ENCODE peak calls at places on chromosomes 5 and 9, in six cellular contexts. One of them, this sample, is unnamed.

GRCh38 chr5:16934669-16935068 is 1.4 kb downstream of the MYO10 start:
- DNase-seq in IMR-90: peak
- DNase-seq in mesenchymal stem cell: peak
- DNase-seq in neuronal stem cell: no peak
- DNase-seq in H9: no peak
- DNase-seq in H1: no peak
- DNase-seq in this sample: no peak

GRCh38 chr5:127313847-127314473 is 23.4 kb downstream of the MEGF10 start:
- DNase-seq in IMR-90: peak
- DNase-seq in mesenchymal stem cell: peak
- DNase-seq in neuronal stem cell: no peak
- DNase-seq in H9: peak
- DNase-seq in H1: peak
- DNase-seq in this sample: peak

GRCh38 chr9:93815677-93816076 is 139.5 kb downstream of the BARX1 start:
- DNase-seq in IMR-90: no peak
- DNase-seq in mesenchymal stem cell: no peak
- DNase-seq in neuronal stem cell: no peak
- DNase-seq in H9: no peak
- DNase-seq in H1: no peak
- DNase-seq in this sample: no peak

GRCh38 chr5:153530357-153531143 is 40.1 kb downstream of the GRIA1 start:
- DNase-seq in IMR-90: no peak
- DNase-seq in mesenchymal stem cell: no peak
- DNase-seq in neuronal stem cell: no peak
- DNase-seq in H9: no peak
- DNase-seq in H1: no peak
- DNase-seq in this sample: peak

GRCh38 chr5:56941981-56942380 is 9.9 kb downstream of the MIER3 start:
- DNase-seq in IMR-90: peak
- DNase-seq in mesenchymal stem cell: no peak
- DNase-seq in neuronal stem cell: no peak
- DNase-seq in H9: no peak
- DNase-seq in H1: no peak
- DNase-seq in this sample: peak

GRCh38 chr5:181188700-181189362 is 16.2 kb downstream of the TRIM7 start:
- DNase-seq in IMR-90: peak
- DNase-seq in mesenchymal stem cell: peak
- DNase-seq in neuronal stem cell: peak
- DNase-seq in H9: peak
- DNase-seq in H1: peak
- DNase-seq in this sample: peak

GRCh38 chr5:127031147-127031862 is 947 bp upstream of the MARCHF3 start:
- DNase-seq in IMR-90: no peak
- DNase-seq in mesenchymal stem cell: no peak
- DNase-seq in neuronal stem cell: no peak
- DNase-seq in H9: peak
- DNase-seq in H1: no peak
- DNase-seq in this sample: no peak

GRCh38 chr9:5389109-5389732 is 48.5 kb downstream of the PLGRKT start:
- DNase-seq in IMR-90: peak
- DNase-seq in mesenchymal stem cell: peak
- DNase-seq in neuronal stem cell: no peak
- DNase-seq in H9: no peak
- DNase-seq in H1: no peak
- DNase-seq in this sample: no peak

GRCh38 chr5:66209350-66209749 is 65.2 kb downstream of the SREK1 start:
- DNase-seq in IMR-90: no peak
- DNase-seq in mesenchymal stem cell: no peak
- DNase-seq in neuronal stem cell: no peak
- DNase-seq in H9: peak
- DNase-seq in H1: no peak
- DNase-seq in this sample: peak

GRCh38 chr5:37615184-37615583 is 224.7 kb downstream of the GDNF start:
- DNase-seq in IMR-90: peak
- DNase-seq in mesenchymal stem cell: peak
- DNase-seq in neuronal stem cell: no peak
- DNase-seq in H9: no peak
- DNase-seq in H1: no peak
- DNase-seq in this sample: no peak

GRCh38 chr9:95822583-95823431 is 52.7 kb upstream of the ERCC6L2 start:
- DNase-seq in IMR-90: peak
- DNase-seq in mesenchymal stem cell: peak
- DNase-seq in neuronal stem cell: no peak
- DNase-seq in H9: no peak
- DNase-seq in H1: no peak
- DNase-seq in this sample: no peak

GRCh38 chr5:151107738-151108520 is 27.1 kb upstream of the TNIP1 start:
- DNase-seq in IMR-90: peak
- DNase-seq in mesenchymal stem cell: no peak
- DNase-seq in neuronal stem cell: no peak
- DNase-seq in H9: no peak
- DNase-seq in H1: no peak
- DNase-seq in this sample: peak

GRCh38 chr9:5178126-5178805 is 7.2 kb downstream of the INSL6 start:
- DNase-seq in IMR-90: no peak
- DNase-seq in mesenchymal stem cell: no peak
- DNase-seq in neuronal stem cell: no peak
- DNase-seq in H9: no peak
- DNase-seq in H1: no peak
- DNase-seq in this sample: no peak

GRCh38 chr9:129736334-129736733 is 16.5 kb downstream of the PTGES start:
- DNase-seq in IMR-90: no peak
- DNase-seq in mesenchymal stem cell: no peak
- DNase-seq in neuronal stem cell: no peak
- DNase-seq in H9: no peak
- DNase-seq in H1: no peak
- DNase-seq in this sample: no peak

GRCh38 chr5:26482076-26482816 is 556.1 kb downstream of the CDH9 start:
- DNase-seq in IMR-90: no peak
- DNase-seq in mesenchymal stem cell: peak
- DNase-seq in neuronal stem cell: no peak
- DNase-seq in H9: no peak
- DNase-seq in H1: no peak
- DNase-seq in this sample: no peak

GRCh38 chr5:26482817-26483375 is 555.5 kb downstream of the CDH9 start:
- DNase-seq in IMR-90: no peak
- DNase-seq in mesenchymal stem cell: peak
- DNase-seq in neuronal stem cell: peak
- DNase-seq in H9: peak
- DNase-seq in H1: peak
- DNase-seq in this sample: peak

GRCh38 chr5:26487553-26487952 is 550.8 kb downstream of the CDH9 start:
- DNase-seq in IMR-90: no peak
- DNase-seq in mesenchymal stem cell: no peak
- DNase-seq in neuronal stem cell: no peak
- DNase-seq in H9: no peak
- DNase-seq in H1: no peak
- DNase-seq in this sample: peak

DNA sequence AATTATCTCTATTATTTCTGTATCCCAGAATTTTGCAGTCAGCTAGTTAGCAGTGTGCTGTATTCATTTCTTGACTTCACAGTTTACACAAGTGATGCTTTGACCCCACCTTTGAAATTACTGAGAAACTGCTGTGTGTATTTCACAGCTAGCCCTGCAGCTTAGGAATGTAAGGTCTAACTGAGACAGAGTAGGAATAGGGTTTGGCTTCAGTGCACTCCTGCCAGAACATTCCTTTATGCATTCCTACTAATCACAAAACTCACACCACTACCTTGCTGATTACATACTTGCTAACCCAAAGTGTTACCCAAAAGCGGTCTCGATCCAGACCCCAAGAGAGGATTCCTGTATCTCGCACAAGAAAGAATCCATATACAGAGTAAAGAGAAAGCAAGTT is 551.8 kb downstream of the CDH9 start:
- DNase-seq in IMR-90: no peak
- DNase-seq in mesenchymal stem cell: no peak
- DNase-seq in neuronal stem cell: no peak
- DNase-seq in H9: no peak
- DNase-seq in H1: no peak
- DNase-seq in this sample: peak
- H2BK15ac ChIP-seq in IMR-90: no peak
- H2BK15ac ChIP-seq in mesenchymal stem cell: no peak
- H2BK15ac ChIP-seq in neuronal stem cell: no peak
- H2BK15ac ChIP-seq in H9: no peak
- H2BK15ac ChIP-seq in H1: no peak
- H2BK15ac ChIP-seq in this sample: no peak

DNA sequence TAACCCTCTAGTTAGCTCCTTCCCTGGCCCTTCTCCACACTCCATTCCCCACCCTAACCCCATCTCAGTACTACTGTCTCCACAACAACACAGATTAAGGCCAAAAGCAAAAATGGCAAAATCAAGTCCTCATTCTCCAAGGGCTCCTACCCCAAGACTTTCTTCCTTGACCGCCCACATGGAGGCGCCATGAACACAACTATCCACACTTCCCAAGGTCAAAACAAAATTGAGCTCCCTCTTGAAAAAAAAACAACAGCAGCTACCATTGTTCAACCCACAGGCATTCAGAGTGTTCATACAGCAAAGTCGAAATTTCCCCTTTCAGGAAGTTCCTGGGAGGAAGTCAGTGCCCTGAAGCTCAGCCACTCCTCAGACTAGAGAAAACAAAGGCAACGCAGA is 54.4 kb downstream of the GNAQ start:
- DNase-seq in IMR-90: peak
- DNase-seq in mesenchymal stem cell: peak
- DNase-seq in neuronal stem cell: peak
- DNase-seq in H9: peak
- DNase-seq in H1: no peak
- DNase-seq in this sample: peak
- H3K27ac ChIP-seq in IMR-90: no peak
- H3K27ac ChIP-seq in mesenchymal stem cell: peak
- H3K27ac ChIP-seq in neuronal stem cell: no peak
- H3K27ac ChIP-seq in H9: no peak
- H3K27ac ChIP-seq in H1: no peak
- H3K27ac ChIP-seq in this sample: no peak

GRCh38 chr9:35814841-35815543 is at the start of gene HINT2:
- DNase-seq in IMR-90: peak
- DNase-seq in mesenchymal stem cell: peak
- DNase-seq in neuronal stem cell: peak
- DNase-seq in H9: peak
- DNase-seq in H1: peak
- DNase-seq in this sample: peak
- H3K4ac ChIP-seq in IMR-90: peak
- H3K4ac ChIP-seq in mesenchymal stem cell: peak
- H3K4ac ChIP-seq in neuronal stem cell: peak
- H3K4ac ChIP-seq in H9: no peak
- H3K4ac ChIP-seq in H1: no peak
- H3K4ac ChIP-seq in this sample: peak

GRCh38 chr9:97531750-97532383 is 30.4 kb downstream of the TMOD1 start:
- DNase-seq in IMR-90: peak
- DNase-seq in mesenchymal stem cell: peak
- DNase-seq in neuronal stem cell: no peak
- DNase-seq in H9: no peak
- DNase-seq in H1: no peak
- DNase-seq in this sample: no peak

GRCh38 chr9:97534185-97534584 is 32.7 kb downstream of the TMOD1 start:
- DNase-seq in IMR-90: no peak
- DNase-seq in mesenchymal stem cell: no peak
- DNase-seq in neuronal stem cell: no peak
- DNase-seq in H9: no peak
- DNase-seq in H1: no peak
- DNase-seq in this sample: no peak

GRCh38 chr9:97534961-97535594 is 33.6 kb downstream of the TMOD1 start:
- DNase-seq in IMR-90: no peak
- DNase-seq in mesenchymal stem cell: no peak
- DNase-seq in neuronal stem cell: no peak
- DNase-seq in H9: no peak
- DNase-seq in H1: no peak
- DNase-seq in this sample: no peak

GRCh38 chr9:97536480-97536879 is 35.0 kb downstream of the TMOD1 start:
- DNase-seq in IMR-90: no peak
- DNase-seq in mesenchymal stem cell: no peak
- DNase-seq in neuronal stem cell: no peak
- DNase-seq in H9: no peak
- DNase-seq in H1: no peak
- DNase-seq in this sample: no peak

DNA sequence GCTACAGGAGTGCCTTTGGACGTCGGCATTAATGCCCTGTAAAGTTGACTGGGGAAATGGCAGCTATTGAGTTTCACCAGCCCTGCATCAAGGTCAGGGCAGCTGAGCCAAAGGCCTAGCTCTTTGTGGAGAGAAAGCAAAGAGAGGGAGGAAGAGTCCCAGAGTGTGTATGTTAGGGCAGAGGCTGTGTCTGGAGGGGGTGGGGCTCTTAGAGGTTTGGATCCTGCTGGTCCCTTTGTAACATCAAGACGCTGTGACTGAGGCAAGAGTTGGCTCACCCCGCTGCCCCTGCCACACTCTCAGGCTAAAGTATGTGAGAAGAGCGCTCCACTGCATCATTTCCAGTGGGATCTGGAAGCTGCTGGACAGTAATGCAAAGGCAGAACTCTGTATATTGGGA is 34.3 kb downstream of the TMOD1 start:
- DNase-seq in IMR-90: no peak
- DNase-seq in mesenchymal stem cell: no peak
- DNase-seq in neuronal stem cell: no peak
- DNase-seq in H9: no peak
- DNase-seq in H1: no peak
- DNase-seq in this sample: no peak
- H2BK15ac ChIP-seq in IMR-90: no peak
- H2BK15ac ChIP-seq in mesenchymal stem cell: no peak
- H2BK15ac ChIP-seq in neuronal stem cell: no peak
- H2BK15ac ChIP-seq in H9: no peak
- H2BK15ac ChIP-seq in H1: no peak
- H2BK15ac ChIP-seq in this sample: no peak

GRCh38 chr9:105531530-105531929 is 26.4 kb upstream of the FKTN start:
- DNase-seq in IMR-90: no peak
- DNase-seq in mesenchymal stem cell: no peak
- DNase-seq in neuronal stem cell: no peak
- DNase-seq in H9: no peak
- DNase-seq in H1: no peak
- DNase-seq in this sample: no peak
- H3K27ac ChIP-seq in IMR-90: no peak
- H3K27ac ChIP-seq in mesenchymal stem cell: no peak
- H3K27ac ChIP-seq in neuronal stem cell: no peak
- H3K27ac ChIP-seq in H9: no peak
- H3K27ac ChIP-seq in H1: no peak
- H3K27ac ChIP-seq in this sample: no peak

GRCh38 chr9:136117291-136118060 is 1.2 kb downstream of the TMEM250 start:
- DNase-seq in IMR-90: no peak
- DNase-seq in mesenchymal stem cell: no peak
- DNase-seq in neuronal stem cell: no peak
- DNase-seq in H9: peak
- DNase-seq in H1: no peak
- DNase-seq in this sample: no peak
- H3K4ac ChIP-seq in IMR-90: peak
- H3K4ac ChIP-seq in mesenchymal stem cell: peak
- H3K4ac ChIP-seq in neuronal stem cell: no peak
- H3K4ac ChIP-seq in H9: no peak
- H3K4ac ChIP-seq in H1: no peak
- H3K4ac ChIP-seq in this sample: peak

This sample was measured in mesendoderm.